ENCODE peak calls at places on chromosomes 5 and 9, in ten cellular contexts. X is activated naive CD4-positive, alpha-beta T cell; P is tibial artery; Z is mesendoderm; Y is AG04450; B is SK-N-MC; F is LHCN-M2; V is Caco-2; U is foreskin melanocyte; W is stimulated activated CD4-positive, alpha-beta T cell treated with anti-CD3 and anti-CD28 coated beads, Interleukin-2, amount 100 ng/mL, for 48 hours. K is an unnamed sample.

GRCh38 chr5:166834246-166834645 is 1457.2 kb upstream of the WWC1 start:
- DNase-seq in X (no peak), P (no peak), Z (no peak), Y (no peak), B (no peak), F (no peak), V (no peak), U (no peak), W (no peak), K (no peak)

GRCh38 chr9:35738186-35738585 is 5.7 kb downstream of the CREB3 start:
- DNase-seq in X (no peak), P (no peak), Z (no peak), Y (no peak), B (no peak), F (peak), V (no peak), U (no peak), W (no peak), K (no peak)

GRCh38 chr5:56525117-56525516 is 290.2 kb upstream of the MAP3K1 start:
- DNase-seq in X (no peak), P (no peak), Z (no peak), Y (no peak), B (no peak), F (no peak), V (no peak), U (no peak), W (no peak), K (no peak)

GRCh38 chr5:133853972-133854371 is 114.5 kb downstream of the C5orf15 start:
- DNase-seq in X (no peak), P (no peak), Z (no peak), Y (no peak), B (no peak), F (no peak), V (no peak), U (no peak), W (no peak), K (no peak)

GRCh38 chr5:9380108-9380507 is 165.8 kb downstream of the SEMA5A start:
- DNase-seq in X (no peak), P (no peak), Z (no peak), Y (no peak), B (no peak), F (no peak), V (peak), U (no peak), W (no peak), K (peak)

GRCh38 chr5:32027717-32028321 is 146.3 kb downstream of the GOLPH3 start:
- DNase-seq in X (no peak), P (peak), Z (peak), Y (peak), B (peak), F (peak), V (peak), U (peak), W (no peak), K (peak)

GRCh38 chr5:91033370-91033769 is 349.7 kb downstream of the ARRDC3 start:
- DNase-seq in X (no peak), P (no peak), Z (no peak), Y (no peak), B (no peak), F (no peak), V (no peak), U (no peak), W (no peak), K (no peak)

GRCh38 chr9:128721487-128722010 is 2.4 kb downstream of the ZDHHC12 start:
- DNase-seq in X (no peak), P (no peak), Z (no peak), Y (no peak), B (no peak), F (no peak), V (no peak), U (no peak), W (no peak), K (no peak)

GRCh38 chr5:163407034-163407652 is 30.3 kb upstream of the CCNG1 start:
- DNase-seq in X (no peak), P (no peak), Z (peak), Y (no peak), B (peak), F (no peak), V (no peak), U (no peak), W (no peak), K (no peak)

GRCh38 chr9:132703336-132703735 is 33.1 kb downstream of the GTF3C4 start:
- DNase-seq in X (no peak), P (no peak), Z (no peak), Y (peak), B (no peak), F (peak), V (no peak), U (no peak), W (no peak), K (peak)

GRCh38 chr5:132475939-132476852 is 14.4 kb downstream of the IRF1 start:
- DNase-seq in X (no peak), P (peak), Z (no peak), Y (no peak), B (no peak), F (no peak), V (no peak), U (no peak), W (no peak), K (no peak)

GRCh38 chr9:81661339-81661738 is 28.0 kb downstream of the TLE1 start:
- DNase-seq in X (no peak), P (no peak), Z (no peak), Y (no peak), B (peak), F (no peak), V (no peak), U (no peak), W (no peak), K (no peak)

GRCh38 chr9:89312154-89312616 is 1.2 kb downstream of the CKS2 start:
- DNase-seq in X (no peak), P (no peak), Z (peak), Y (no peak), B (no peak), F (peak), V (no peak), U (no peak), W (no peak), K (peak)

GRCh38 chr5:152683205-152683604 is 278.1 kb upstream of the NMUR2 start:
- DNase-seq in X (no peak), P (no peak), Z (no peak), Y (no peak), B (no peak), F (no peak), V (no peak), U (no peak), W (no peak), K (no peak)

GRCh38 chr5:144191998-144192397 is 21.3 kb downstream of the KCTD16 start:
- DNase-seq in X (no peak), P (no peak), Z (peak), Y (no peak), B (no peak), F (peak), V (no peak), U (peak), W (no peak), K (peak)

GRCh38 chr9:86287013-86287412 is 4.7 kb upstream of the ISCA1 start:
- DNase-seq in X (no peak), P (no peak), Z (peak), Y (no peak), B (no peak), F (peak), V (peak), U (no peak), W (no peak), K (no peak)

GRCh38 chr5:1748845-1749244 is 50.8 kb downstream of the MRPL36 start:
- DNase-seq in X (no peak), P (peak), Z (no peak), Y (no peak), B (no peak), F (no peak), V (no peak), U (no peak), W (no peak), K (no peak)

GRCh38 chr5:82540301-82540700 is 262.1 kb upstream of the RPS23 start:
- DNase-seq in X (no peak), P (no peak), Z (no peak), Y (no peak), B (no peak), F (no peak), V (no peak), U (no peak), W (no peak), K (no peak)

K was measured in HCEC 1CT.